ENCODE peak calls at places on chromosomes 3 and 15, in five cellular contexts. D is hepatocyte, T is ovary, E is lower lobe of right lung, V is RWPE2. H is an unnamed sample.
A peak's percentile ranks its signal among the peaks of the same experiment; 100 is the strongest.

GRCh38 chr3:41888368-41889076 is 73.4 kb downstream of the ULK4 start:
- DNase-seq in V (no peak), E (no peak), T (no peak), D (peak; percentile 7), H (no peak)

GRCh38 chr15:65580287-65580686 is 30.6 kb downstream of the INTS14 start:
- DNase-seq in T (no peak), E (no peak), V (no peak), D (peak; percentile 31), H (no peak)

GRCh38 chr15:75821946-75822345 is 21.3 kb upstream of the UBE2Q2 start:
- DNase-seq in T (no peak), E (no peak), V (no peak), D (no peak), H (no peak)

GRCh38 chr3:67327582-67327981 is 326.8 kb downstream of the SUCLG2 start:
- DNase-seq in T (no peak), E (no peak), V (no peak), D (no peak), H (no peak)

GRCh38 chr3:52123106-52123708 is 31.0 kb downstream of the POC1A start:
- DNase-seq in T (peak; percentile 67), D (peak; percentile 86), E (peak; percentile 83), V (no peak), H (peak; percentile 72)

GRCh38 chr3:81769271-81769670 is 7.8 kb upstream of the GBE1 start:
- DNase-seq in V (no peak), E (no peak), T (no peak), D (no peak), H (no peak)

GRCh38 chr3:154904328-154904727 is 175.8 kb upstream of the MME start:
- DNase-seq in T (no peak), E (no peak), V (no peak), D (peak; percentile 13), H (no peak)

GRCh38 chr15:40695469-40695910 is 516 bp downstream of the RAD51 start:
- DNase-seq in E (no peak), T (no peak), V (no peak), D (peak; percentile 33), H (no peak)

GRCh38 chr3:42123012-42123581 is 31.9 kb downstream of the TRAK1 start:
- DNase-seq in V (no peak), E (no peak), D (no peak), T (no peak), H (no peak)

GRCh38 chr3:159169828-159170227 is 368.0 kb downstream of the MFSD1 start:
- DNase-seq in T (no peak), V (no peak), E (no peak), D (no peak), H (no peak)

GRCh38 chr3:150740733-150741496 is 22.1 kb downstream of the SIAH2 start:
- DNase-seq in T (peak; percentile 62), V (no peak), E (no peak), D (no peak), H (no peak)

GRCh38 chr15:34987623-34987981 is 485 bp downstream of the ZNF770 start:
- DNase-seq in E (no peak), T (peak; percentile 27), D (no peak), V (no peak), H (no peak)

GRCh38 chr3:100590114-100590839 is 19.1 kb upstream of the ADGRG7 start:
- DNase-seq in T (peak; percentile 51), D (peak; percentile 83), E (no peak), V (no peak), H (peak; percentile 68)

DNA sequence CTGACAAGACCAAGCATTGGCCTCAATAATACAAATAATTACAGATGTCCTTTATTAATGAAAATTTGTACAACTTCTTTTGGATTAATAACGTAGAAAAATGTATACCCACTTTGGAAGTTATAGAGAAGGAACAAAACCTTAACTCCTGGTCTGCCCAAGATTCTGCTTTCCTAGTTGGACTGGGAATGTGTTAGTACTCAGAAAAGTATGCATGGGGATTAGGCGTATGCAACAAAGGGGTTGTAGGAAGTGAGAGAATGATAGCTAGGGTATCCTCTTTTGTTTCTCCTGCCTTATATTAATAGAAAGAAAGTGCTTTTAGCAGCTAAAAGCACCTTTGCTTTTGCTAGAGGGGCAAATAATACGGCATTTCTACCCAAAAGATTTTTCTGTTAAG is 116.2 kb upstream of the LRRFIP2 start:
- DNase-seq in E (no peak), D (no peak), V (no peak), T (no peak), H (no peak)
- H3K27ac ChIP-seq in E (no peak overlapping the region), D (no peak overlapping the region), V (peak overlapping the region; percentile 40), T (no peak overlapping the region), H (no peak overlapping the region)

GRCh38 chr15:83571820-83572707 is 81.9 kb upstream of the ADAMTSL3 start:
- DNase-seq in D (peak; percentile 23), T (no peak), V (no peak), E (no peak), H (no peak)

GRCh38 chr15:83578706-83579105 is 75.2 kb upstream of the ADAMTSL3 start:
- DNase-seq in D (no peak), T (no peak), V (no peak), E (no peak), H (no peak)

GRCh38 chr15:83570756-83571155 is 83.2 kb upstream of the ADAMTSL3 start:
- DNase-seq in V (no peak), T (no peak), D (no peak), E (no peak), H (no peak)

GRCh38 chr15:83569341-83569740 is 84.6 kb upstream of the ADAMTSL3 start:
- DNase-seq in T (no peak), V (no peak), E (no peak), D (no peak), H (no peak)

GRCh38 chr15:83574345-83574744 is 79.6 kb upstream of the ADAMTSL3 start:
- DNase-seq in E (no peak), V (no peak), T (no peak), D (no peak), H (no peak)
- H3K27ac ChIP-seq in E (no peak overlapping the region), V (no peak overlapping the region), T (no peak overlapping the region), D (no peak overlapping the region), H (no peak overlapping the region)

GRCh38 chr3:47134311-47134710 is 29.6 kb downstream of the SETD2 start:
- DNase-seq in T (no peak), D (no peak), V (no peak), E (no peak), H (no peak)
- H3K27ac ChIP-seq in T (no peak overlapping the region), D (no peak overlapping the region), V (no peak overlapping the region), E (no peak overlapping the region), H (no peak overlapping the region)

DNA sequence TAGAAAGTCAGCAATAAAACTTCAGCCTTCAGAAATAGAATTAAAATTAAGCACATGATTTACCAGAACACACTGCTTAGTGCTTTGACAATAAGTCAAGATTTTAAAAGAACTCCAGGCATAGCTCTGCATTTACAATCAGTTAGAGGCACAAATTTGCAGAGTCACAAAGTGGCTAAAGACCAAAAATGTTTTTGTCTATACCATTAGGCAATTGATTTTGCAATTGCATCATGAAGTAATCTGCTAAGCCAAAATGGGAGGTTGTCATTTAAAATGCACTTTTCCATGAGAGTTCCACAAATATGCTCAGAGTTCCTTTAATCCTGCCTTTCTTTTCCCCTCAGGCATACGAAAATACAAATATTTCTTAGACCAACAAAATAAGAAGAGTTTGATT is 10.1 kb upstream of the DCP1A start:
- DNase-seq in T (no peak), E (no peak), D (no peak), V (no peak), H (no peak)
- H3K27ac ChIP-seq in T (no peak overlapping the region), E (no peak overlapping the region), D (no peak overlapping the region), V (no peak overlapping the region), H (no peak overlapping the region)

GRCh38 chr3:178538065-178538464 is 1.8 kb downstream of the KCNMB2 start:
- DNase-seq in T (no peak), D (no peak), V (no peak), E (no peak), H (no peak)

GRCh38 chr3:178537123-178537754 is 1.0 kb downstream of the KCNMB2 start:
- DNase-seq in E (no peak), T (no peak), D (no peak), V (no peak), H (no peak)

GRCh38 chr3:178532414-178532813 is 3.8 kb upstream of the KCNMB2 start:
- DNase-seq in D (no peak), V (no peak), E (no peak), T (no peak), H (no peak)

GRCh38 chr3:178540184-178540583 is 3.9 kb downstream of the KCNMB2 start:
- DNase-seq in T (no peak), V (no peak), E (no peak), D (no peak), H (no peak)

GRCh38 chr3:178536271-178537079 is at the start of gene KCNMB2:
- DNase-seq in D (peak; percentile 15), V (no peak), T (no peak), E (no peak), H (no peak)
- H3K27ac ChIP-seq in D (no peak within 1 kb of the TSS), V (no peak within 1 kb of the TSS), T (no peak within 1 kb of the TSS), E (no peak within 1 kb of the TSS), H (no peak within 1 kb of the TSS)

GRCh38 chr3:8491750-8492149 is 9.9 kb upstream of the LMCD1 start:
- DNase-seq in D (no peak), T (no peak), V (no peak), E (peak; percentile 49), H (no peak)

GRCh38 chr3:8491246-8491645 is 10.4 kb upstream of the LMCD1 start:
- DNase-seq in V (no peak), E (no peak), T (no peak), D (no peak), H (no peak)

GRCh38 chr3:8494332-8494731 is 7.3 kb upstream of the LMCD1 start:
- DNase-seq in E (no peak), V (no peak), D (no peak), T (no peak), H (no peak)

GRCh38 chr3:8492744-8493511 is 8.7 kb upstream of the LMCD1 start:
- DNase-seq in E (no peak), T (no peak), V (no peak), D (no peak), H (no peak)

DNA sequence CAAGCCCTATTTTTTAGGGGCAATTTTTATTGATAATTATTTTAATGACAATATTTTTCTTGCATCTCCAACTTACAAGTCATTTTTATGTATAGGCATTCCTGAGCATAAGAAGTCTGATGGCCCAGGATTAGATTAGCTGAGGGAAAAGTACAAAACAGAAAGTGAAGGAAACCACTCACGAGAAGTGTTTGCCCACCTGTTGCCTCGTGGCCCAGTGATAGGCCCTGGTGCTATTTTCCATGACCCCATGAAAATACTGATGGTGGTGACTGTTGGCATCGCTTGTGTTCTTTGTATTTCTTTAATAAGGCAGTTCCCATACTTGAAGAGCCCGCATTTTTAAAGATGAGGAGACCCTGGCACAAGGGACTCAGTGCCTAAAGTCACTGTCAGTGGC is 7.9 kb upstream of the LMCD1 start:
- DNase-seq in E (no peak), V (no peak), T (no peak), D (no peak), H (no peak)
- H3K27ac ChIP-seq in E (no peak overlapping the region), V (no peak overlapping the region), T (no peak overlapping the region), D (no peak overlapping the region), H (no peak overlapping the region)

H was measured in body of pancreas.